ENCODE peak calls at places on chromosomes 4 and X, in nine cellular contexts. X, H, Y, T, C, E, J, K and N are unnamed samples.

GRCh38 chr4:137069473-137069872 is 462.8 kb downstream of the PCDH18 start:
- DNase-seq in X (no peak), H (no peak), Y (no peak), T (no peak), C (no peak), E (no peak), J (no peak), K (no peak), N (no peak)

GRCh38 chr4:4225915-4226605 is 669 bp downstream of the OTOP1 start:
- DNase-seq in X (no peak), H (no peak), Y (no peak), T (no peak), C (no peak), E (no peak), J (peak; percentile 3), K (no peak), N (peak; percentile 20)

GRCh38 chrX:68571292-68572256 is 72.7 kb downstream of the YIPF6 start:
- DNase-seq in X (no peak), H (no peak), Y (no peak), T (peak; percentile 82), C (no peak), E (no peak), J (peak; percentile 89), K (peak; percentile 25), N (no peak)

GRCh38 chr4:103994059-103994458 is 274.3 kb upstream of the TACR3 start:
- DNase-seq in X (no peak), H (no peak), Y (no peak), T (peak; percentile 25), C (no peak), E (no peak), J (peak; percentile 41), K (no peak), N (no peak)

GRCh38 chr4:189237340-189237739 is 703.3 kb upstream of the FRG1 start:
- DNase-seq in X (no peak), H (no peak), Y (no peak), T (no peak), C (no peak), E (no peak), J (no peak), K (no peak), N (no peak)

GRCh38 chrX:140190441-140191108 is 225.3 kb upstream of the CXorf66 start:
- DNase-seq in X (no peak), H (no peak), Y (no peak), T (no peak), C (no peak), E (no peak), J (peak; percentile 1), K (no peak), N (no peak)

GRCh38 chrX:13864264-13864663 is 47.4 kb upstream of the GPM6B start:
- DNase-seq in X (no peak), H (no peak), Y (no peak), T (no peak), C (no peak), E (no peak), J (peak; percentile 79), K (no peak), N (no peak)

GRCh38 chrX:130170752-130171445 is 863 bp upstream of the RAB33A start:
- DNase-seq in X (no peak), H (peak; percentile 67), Y (peak; percentile 24), T (no peak), C (peak; percentile 33), E (peak; percentile 73), J (no peak), K (peak; percentile 81), N (peak; percentile 57)

GRCh38 chrX:140712413-140713173 is 3.0 kb downstream of the LINC00632 start:
- DNase-seq in X (peak; percentile 42), H (no peak), Y (peak; percentile 58), T (peak; percentile 17), C (peak; percentile 0), E (no peak), J (no peak), K (peak; percentile 54), N (peak; percentile 54)

GRCh38 chrX:115690554-115691216 is 129.7 kb downstream of the PLS3 start:
- DNase-seq in X (peak; percentile 65), H (peak; percentile 15), Y (peak; percentile 57), T (peak; percentile 79), C (no peak), E (peak; percentile 9), J (peak; percentile 85), K (peak; percentile 58), N (peak; percentile 84)

GRCh38 chrX:12970691-12971202 is 4.2 kb upstream of the TMSB4X start:
- DNase-seq in X (no peak), H (no peak), Y (peak; percentile 42), T (peak; percentile 46), C (no peak), E (no peak), J (peak; percentile 79), K (peak; percentile 67), N (no peak)

GRCh38 chrX:29858714-29859113 is 356.6 kb upstream of the MAGEB2 start:
- DNase-seq in X (no peak), H (no peak), Y (no peak), T (peak; percentile 84), C (no peak), E (no peak), J (peak; percentile 32), K (no peak), N (no peak)

GRCh38 chr4:109729563-109730293 is at the start of gene PLA2G12A:
- DNase-seq in X (peak; percentile 87), H (peak; percentile 60), Y (peak; percentile 46), T (peak; percentile 42), C (peak; percentile 70), E (peak; percentile 61), J (peak; percentile 32), K (peak; percentile 85), N (peak; percentile 50)

GRCh38 chrX:38768079-38768478 is 33.2 kb upstream of the MID1IP1 start:
- DNase-seq in X (no peak), H (peak; percentile 1), Y (no peak), T (peak; percentile 22), C (no peak), E (peak; percentile 2), J (peak; percentile 45), K (no peak), N (no peak)

GRCh38 chrX:39063037-39063436 is 261.8 kb downstream of the MID1IP1 start:
- DNase-seq in X (no peak), H (no peak), Y (no peak), T (no peak), C (no peak), E (no peak), J (peak; percentile 5), K (no peak), N (no peak)

GRCh38 chr4:120509222-120509621 is 413.3 kb downstream of the PRDM5 start:
- DNase-seq in X (no peak), H (no peak), Y (no peak), T (no peak), C (no peak), E (no peak), J (no peak), K (no peak), N (no peak)

GRCh38 chr4:89203902-89204301 is 92.6 kb downstream of the TIGD2 start:
- DNase-seq in X (no peak), H (no peak), Y (no peak), T (no peak), C (no peak), E (no peak), J (no peak), K (no peak), N (no peak)

GRCh38 chrX:96425204-96425603 is 259.4 kb upstream of the DIAPH2 start:
- DNase-seq in X (no peak), H (no peak), Y (no peak), T (no peak), C (no peak), E (no peak), J (no peak), K (no peak), N (no peak)

GRCh38 chr4:58216461-58216860 is 1106.3 kb upstream of the IGFBP7 start:
- DNase-seq in X (no peak), H (no peak), Y (no peak), T (no peak), C (no peak), E (no peak), J (no peak), K (no peak), N (no peak)

GRCh38 chrX:19725545-19726102 is 161.8 kb downstream of the SH3KBP1 start:
- DNase-seq in X (no peak), H (no peak), Y (no peak), T (no peak), C (no peak), E (no peak), J (no peak), K (no peak), N (no peak)

GRCh38 chr4:185054876-185055275 is 36.6 kb downstream of the HELT start:
- DNase-seq in X (no peak), H (no peak), Y (no peak), T (no peak), C (no peak), E (no peak), J (no peak), K (no peak), N (no peak)

GRCh38 chr4:68433582-68433981 is 13.7 kb upstream of the TMPRSS11E start:
- DNase-seq in X (no peak), H (no peak), Y (no peak), T (peak; percentile 6), C (no peak), E (no peak), J (no peak), K (no peak), N (no peak)

GRCh38 chr4:109560687-109561452 is 824 bp downstream of the MCUB start:
- DNase-seq in X (no peak), H (no peak), Y (peak; percentile 31), T (peak; percentile 87), C (peak; percentile 33), E (no peak), J (peak; percentile 87), K (peak; percentile 77), N (peak; percentile 20)

GRCh38 chr4:37763164-37763444 is 63.4 kb upstream of the PGM2 start:
- DNase-seq in X (no peak), H (no peak), Y (no peak), T (no peak), C (no peak), E (no peak), J (no peak), K (no peak), N (no peak)

GRCh38 chrX:15468036-15468435 is 25.1 kb downstream of the PIR start:
- DNase-seq in X (no peak), H (peak; percentile 53), Y (no peak), T (peak; percentile 33), C (no peak), E (peak; percentile 34), J (peak; percentile 81), K (peak; percentile 4), N (no peak)

GRCh38 chr4:87073187-87073569 is 138.4 kb downstream of the AFF1 start:
- DNase-seq in X (no peak), H (no peak), Y (no peak), T (no peak), C (no peak), E (no peak), J (no peak), K (no peak), N (no peak)

GRCh38 chr4:2151544-2151943 is 90.4 kb downstream of the HAUS3 start:
- DNase-seq in X (no peak), H (no peak), Y (no peak), T (no peak), C (no peak), E (no peak), J (no peak), K (no peak), N (no peak)

GRCh38 chr4:124640037-124640730 is 72.3 kb downstream of the ANKRD50 start:
- DNase-seq in X (no peak), H (no peak), Y (no peak), T (peak; percentile 92), C (no peak), E (no peak), J (peak; percentile 96), K (no peak), N (no peak)

GRCh38 chr4:77465271-77465670 is 140.3 kb upstream of the CXCL13 start:
- DNase-seq in X (no peak), H (no peak), Y (no peak), T (peak; percentile 46), C (no peak), E (no peak), J (peak; percentile 48), K (peak; percentile 66), N (no peak)

GRCh38 chr4:94947681-94948108 is 189.9 kb downstream of the BMPR1B start:
- DNase-seq in X (no peak), H (no peak), Y (no peak), T (no peak), C (no peak), E (no peak), J (no peak), K (no peak), N (no peak)

GRCh38 chr4:8540586-8540985 is 39.6 kb upstream of the GPR78 start:
- DNase-seq in X (no peak), H (no peak), Y (no peak), T (no peak), C (no peak), E (no peak), J (no peak), K (no peak), N (no peak)